ENCODE peak calls at places on chromosomes 7 and 10, in five cellular contexts. One of them, this sample, is unnamed.

GRCh38 chr10:69180525-69181204 is 631 bp downstream of the SUPV3L1 start:
- DNase-seq in NCI-H1105 treated with DMSO at 0.1 percent for 48 hours: no peak
- DNase-seq in heart left ventricle: no peak
- DNase-seq in HS-5: no peak
- DNase-seq in T-helper 17 cell: peak
- DNase-seq in this sample: no peak

GRCh38 chr10:24669285-24669861 is 54.3 kb downstream of the ARHGAP21 start:
- DNase-seq in NCI-H1105 treated with DMSO at 0.1 percent for 48 hours: no peak
- DNase-seq in heart left ventricle: no peak
- DNase-seq in HS-5: no peak
- DNase-seq in T-helper 17 cell: no peak
- DNase-seq in this sample: no peak

GRCh38 chr7:19984231-19984632 is 210.8 kb upstream of the TMEM196 start:
- DNase-seq in NCI-H1105 treated with DMSO at 0.1 percent for 48 hours: no peak
- DNase-seq in heart left ventricle: no peak
- DNase-seq in HS-5: no peak
- DNase-seq in T-helper 17 cell: no peak
- DNase-seq in this sample: no peak

GRCh38 chr10:123581656-123582055 is 84.5 kb upstream of the GPR26 start:
- DNase-seq in NCI-H1105 treated with DMSO at 0.1 percent for 48 hours: no peak
- DNase-seq in heart left ventricle: no peak
- DNase-seq in HS-5: no peak
- DNase-seq in T-helper 17 cell: no peak
- DNase-seq in this sample: no peak

GRCh38 chr10:114174462-114175190 is 623 bp upstream of the CCDC186 start:
- DNase-seq in NCI-H1105 treated with DMSO at 0.1 percent for 48 hours: no peak
- DNase-seq in heart left ventricle: peak
- DNase-seq in HS-5: peak
- DNase-seq in T-helper 17 cell: no peak
- DNase-seq in this sample: peak

GRCh38 chr7:151088856-151089699 is 2.8 kb downstream of the AGAP3 start:
- DNase-seq in NCI-H1105 treated with DMSO at 0.1 percent for 48 hours: no peak
- DNase-seq in heart left ventricle: peak
- DNase-seq in HS-5: no peak
- DNase-seq in T-helper 17 cell: no peak
- DNase-seq in this sample: peak

GRCh38 chr7:133796778-133797177 is 330.4 kb upstream of the LRGUK start:
- DNase-seq in NCI-H1105 treated with DMSO at 0.1 percent for 48 hours: peak
- DNase-seq in heart left ventricle: no peak
- DNase-seq in HS-5: no peak
- DNase-seq in T-helper 17 cell: no peak
- DNase-seq in this sample: no peak

GRCh38 chr10:132704008-132704814 is 81.7 kb downstream of the NKX6-2 start:
- DNase-seq in NCI-H1105 treated with DMSO at 0.1 percent for 48 hours: no peak
- DNase-seq in heart left ventricle: peak
- DNase-seq in HS-5: no peak
- DNase-seq in T-helper 17 cell: no peak
- DNase-seq in this sample: peak

GRCh38 chr7:77674878-77675277 is 21.4 kb upstream of the RSBN1L start:
- DNase-seq in NCI-H1105 treated with DMSO at 0.1 percent for 48 hours: no peak
- DNase-seq in heart left ventricle: no peak
- DNase-seq in HS-5: no peak
- DNase-seq in T-helper 17 cell: no peak
- DNase-seq in this sample: peak

GRCh38 chr10:109018892-109019507 is 904.3 kb downstream of the XPNPEP1 start:
- DNase-seq in NCI-H1105 treated with DMSO at 0.1 percent for 48 hours: no peak
- DNase-seq in heart left ventricle: no peak
- DNase-seq in HS-5: peak
- DNase-seq in T-helper 17 cell: no peak
- DNase-seq in this sample: no peak

GRCh38 chr10:1412531-1413189 is 324.7 kb downstream of the ADARB2 start:
- DNase-seq in NCI-H1105 treated with DMSO at 0.1 percent for 48 hours: peak
- DNase-seq in heart left ventricle: no peak
- DNase-seq in HS-5: no peak
- DNase-seq in T-helper 17 cell: no peak
- DNase-seq in this sample: no peak

GRCh38 chr7:36448781-36449379 is 59.2 kb downstream of the ANLN start:
- DNase-seq in NCI-H1105 treated with DMSO at 0.1 percent for 48 hours: no peak
- DNase-seq in heart left ventricle: no peak
- DNase-seq in HS-5: peak
- DNase-seq in T-helper 17 cell: no peak
- DNase-seq in this sample: no peak

GRCh38 chr7:148147438-148147837 is 443.1 kb upstream of the C7orf33 start:
- DNase-seq in NCI-H1105 treated with DMSO at 0.1 percent for 48 hours: no peak
- DNase-seq in heart left ventricle: no peak
- DNase-seq in HS-5: no peak
- DNase-seq in T-helper 17 cell: no peak
- DNase-seq in this sample: no peak

GRCh38 chr7:135168001-135168400 is 2.5 kb downstream of the CYREN start:
- DNase-seq in NCI-H1105 treated with DMSO at 0.1 percent for 48 hours: no peak
- DNase-seq in heart left ventricle: no peak
- DNase-seq in HS-5: no peak
- DNase-seq in T-helper 17 cell: peak
- DNase-seq in this sample: no peak

GRCh38 chr7:99579281-99579955 is 18.6 kb upstream of the TMEM225B start:
- DNase-seq in NCI-H1105 treated with DMSO at 0.1 percent for 48 hours: no peak
- DNase-seq in heart left ventricle: no peak
- DNase-seq in HS-5: no peak
- DNase-seq in T-helper 17 cell: no peak
- DNase-seq in this sample: no peak

GRCh38 chr10:26714385-26714784 is 16.9 kb downstream of the PDSS1 start:
- DNase-seq in NCI-H1105 treated with DMSO at 0.1 percent for 48 hours: no peak
- DNase-seq in heart left ventricle: no peak
- DNase-seq in HS-5: no peak
- DNase-seq in T-helper 17 cell: no peak
- DNase-seq in this sample: no peak

GRCh38 chr10:70378122-70378521 is 4.3 kb downstream of the LRRC20 start:
- DNase-seq in NCI-H1105 treated with DMSO at 0.1 percent for 48 hours: no peak
- DNase-seq in heart left ventricle: no peak
- DNase-seq in HS-5: peak
- DNase-seq in T-helper 17 cell: no peak
- DNase-seq in this sample: no peak

GRCh38 chr7:81470084-81470723 is 299.6 kb downstream of the HGF start:
- DNase-seq in NCI-H1105 treated with DMSO at 0.1 percent for 48 hours: peak
- DNase-seq in heart left ventricle: peak
- DNase-seq in HS-5: no peak
- DNase-seq in T-helper 17 cell: no peak
- DNase-seq in this sample: peak

GRCh38 chr7:35003679-35004278 is 33.5 kb downstream of the DPY19L1 start:
- DNase-seq in NCI-H1105 treated with DMSO at 0.1 percent for 48 hours: peak
- DNase-seq in heart left ventricle: peak
- DNase-seq in HS-5: peak
- DNase-seq in T-helper 17 cell: no peak
- DNase-seq in this sample: peak

GRCh38 chr7:30896041-30896440 is 15.6 kb upstream of the AQP1 start:
- DNase-seq in NCI-H1105 treated with DMSO at 0.1 percent for 48 hours: no peak
- DNase-seq in heart left ventricle: no peak
- DNase-seq in HS-5: no peak
- DNase-seq in T-helper 17 cell: no peak
- DNase-seq in this sample: no peak

GRCh38 chr10:78738457-78738856 is 330.3 kb upstream of the ZMIZ1 start:
- DNase-seq in NCI-H1105 treated with DMSO at 0.1 percent for 48 hours: no peak
- DNase-seq in heart left ventricle: no peak
- DNase-seq in HS-5: no peak
- DNase-seq in T-helper 17 cell: no peak
- DNase-seq in this sample: no peak

GRCh38 chr7:78434281-78434680 is 635.7 kb downstream of the PHTF2 start:
- DNase-seq in NCI-H1105 treated with DMSO at 0.1 percent for 48 hours: no peak
- DNase-seq in heart left ventricle: no peak
- DNase-seq in HS-5: no peak
- DNase-seq in T-helper 17 cell: no peak
- DNase-seq in this sample: no peak

GRCh38 chr10:27890971-27891370 is 107.9 kb downstream of the ODAD2 start:
- DNase-seq in NCI-H1105 treated with DMSO at 0.1 percent for 48 hours: no peak
- DNase-seq in heart left ventricle: no peak
- DNase-seq in HS-5: no peak
- DNase-seq in T-helper 17 cell: no peak
- DNase-seq in this sample: no peak

GRCh38 chr7:136911362-136911761 is 42.9 kb downstream of the CHRM2 start:
- DNase-seq in NCI-H1105 treated with DMSO at 0.1 percent for 48 hours: no peak
- DNase-seq in heart left ventricle: peak
- DNase-seq in HS-5: no peak
- DNase-seq in T-helper 17 cell: no peak
- DNase-seq in this sample: no peak

GRCh38 chr7:54690059-54690443 is 69.0 kb downstream of the SEC61G start:
- DNase-seq in NCI-H1105 treated with DMSO at 0.1 percent for 48 hours: no peak
- DNase-seq in heart left ventricle: no peak
- DNase-seq in HS-5: no peak
- DNase-seq in T-helper 17 cell: no peak
- DNase-seq in this sample: no peak

GRCh38 chr7:7100432-7100849 is 81.9 kb upstream of the C1GALT1 start:
- DNase-seq in NCI-H1105 treated with DMSO at 0.1 percent for 48 hours: peak
- DNase-seq in heart left ventricle: no peak
- DNase-seq in HS-5: no peak
- DNase-seq in T-helper 17 cell: no peak
- DNase-seq in this sample: no peak

This sample was measured in left cardiac atrium.